ENCODE peak calls at places on chromosomes 12 and 14, in four cellular contexts. U is CD8-positive, alpha-beta T cell; R is psoas muscle; X is upper lobe of left lung. B is an unnamed sample. For H3K9me3, the result is how much of the 10 kb centered on the place peaks cover.

GRCh38 chr12:3341594-3341993 is 149.4 kb upstream of the PRMT8 start:
- DNase-seq in X (no peak), U (no peak), R (no peak), B (no peak)

GRCh38 chr14:41699506-41699905 is 92.8 kb downstream of the LRFN5 start:
- DNase-seq in X (no peak), U (no peak), R (no peak), B (no peak)

GRCh38 chr12:32548691-32549412 is 130.2 kb upstream of the DNM1L start:
- DNase-seq in R (peak), X (peak), U (no peak), B (peak)

GRCh38 chr12:4984971-4985370 is 58.7 kb upstream of the KCNA5 start:
- DNase-seq in X (no peak), U (no peak), R (no peak), B (no peak)

GRCh38 chr14:90781876-90782275 is 34.4 kb downstream of the TTC7B start:
- DNase-seq in X (no peak), U (no peak), R (no peak), B (peak)

GRCh38 chr12:82357340-82357739 is 847 bp downstream of the CCDC59 start:
- DNase-seq in X (no peak), U (no peak), R (no peak), B (no peak)

GRCh38 chr14:23281247-23281646 is 4.7 kb downstream of the HOMEZ start:
- DNase-seq in X (no peak), R (no peak), U (no peak), B (no peak)

GRCh38 chr14:99579903-99580570 is 24.0 kb downstream of the CCDC85C start:
- DNase-seq in R (no peak), U (no peak), X (peak), B (no peak)

GRCh38 chr14:85093631-85094330 is 436.2 kb upstream of the FLRT2 start:
- DNase-seq in R (no peak), U (no peak), X (no peak), B (no peak)

GRCh38 chr12:44848771-44849085 is 27.4 kb downstream of the NELL2 start:
- DNase-seq in X (no peak), U (no peak), R (no peak), B (no peak)

GRCh38 chr12:24948452-24948815 is 467 bp downstream of the BCAT1 start:
- DNase-seq in U (no peak), X (no peak), R (no peak), B (no peak)

GRCh38 chr12:93833946-93834345 is 156.8 kb downstream of the CRADD start:
- DNase-seq in R (no peak), U (no peak), X (no peak), B (no peak)

GRCh38 chr12:23060161-23060560 is 435.2 kb downstream of the ETNK1 start:
- DNase-seq in X (no peak), R (no peak), U (no peak), B (no peak)

GRCh38 chr14:81219210-81219820 is 1.4 kb downstream of the GTF2A1 start:
- DNase-seq in X (peak), U (peak), R (peak), B (peak)

DNA sequence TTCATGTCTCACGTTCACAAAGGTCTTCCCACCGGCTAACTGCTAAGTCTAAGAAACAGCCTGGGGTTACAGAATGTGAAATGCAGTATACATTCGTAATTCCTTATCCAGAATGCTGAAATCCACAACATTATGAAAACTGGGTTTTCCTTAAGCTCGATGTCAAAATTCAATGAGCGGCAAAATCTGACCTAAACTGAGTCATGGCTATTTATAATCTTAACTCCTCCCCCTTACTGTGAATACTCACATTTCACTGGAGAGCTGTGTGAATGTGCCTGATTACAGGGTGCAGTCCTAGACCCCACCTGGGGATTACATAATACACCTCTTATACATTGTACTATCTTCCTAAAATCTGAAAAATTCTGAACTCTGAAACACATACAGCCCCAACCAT is 35.3 kb downstream of the STX2 start:
- DNase-seq in R (no peak), U (no peak), X (no peak), B (no peak)
- H3K9me3 ChIP-seq in R (under half), U (under half), X (under half), B (under half)

GRCh38 chr12:126346087-126346486 is 1280.9 kb downstream of the AACS start:
- DNase-seq in R (no peak), X (no peak), U (no peak), B (no peak)

GRCh38 chr12:126343352-126343751 is 1278.1 kb downstream of the AACS start:
- DNase-seq in U (no peak), R (no peak), X (no peak), B (no peak)

GRCh38 chr12:126342866-126343265 is 1277.6 kb downstream of the AACS start:
- DNase-seq in U (no peak), R (no peak), X (no peak), B (no peak)

GRCh38 chr12:126349383-126349782 is 1284.1 kb downstream of the AACS start:
- DNase-seq in U (no peak), X (no peak), R (no peak), B (no peak)

GRCh38 chr12:126347421-126347820 is 1282.2 kb downstream of the AACS start:
- DNase-seq in X (no peak), R (no peak), U (no peak), B (no peak)
- H3K9me3 ChIP-seq in X (under half), R (under half), U (under half), B (under half)

GRCh38 chr14:32594766-32595165 is 265.7 kb downstream of the AKAP6 start:
- DNase-seq in R (no peak), U (no peak), X (no peak), B (no peak)

GRCh38 chr14:32595496-32595895 is 266.4 kb downstream of the AKAP6 start:
- DNase-seq in U (no peak), R (no peak), X (no peak), B (no peak)

GRCh38 chr14:32590157-32590556 is 261.1 kb downstream of the AKAP6 start:
- DNase-seq in R (peak), X (no peak), U (no peak), B (no peak)

GRCh38 chr14:32596390-32596789 is 267.3 kb downstream of the AKAP6 start:
- DNase-seq in R (no peak), X (no peak), U (no peak), B (no peak)

GRCh38 chr14:32593290-32593942 is 264.3 kb downstream of the AKAP6 start:
- DNase-seq in U (no peak), X (no peak), R (no peak), B (no peak)
- H3K9me3 ChIP-seq in U (under half), X (under half), R (under half), B (under half)

GRCh38 chr14:68748260-68748659 is 44.6 kb downstream of the ZFP36L1 start:
- DNase-seq in R (no peak), X (no peak), U (no peak), B (no peak)
- H3K9me3 ChIP-seq in R (under half), X (under half), U (under half), B (under half)

B was measured in adrenal gland.